ENCODE peak calls at places on chromosomes 3 and 15, in four cellular contexts. D, X, P and G are unnamed samples.

GRCh38 chr15:92277776-92278175 is 115.9 kb upstream of the ST8SIA2 start:
- DNase-seq in D (no peak), X (no peak), P (no peak), G (no peak)

GRCh38 chr15:70545526-70545925 is 217.8 kb downstream of the UACA start:
- DNase-seq in D (no peak), X (no peak), P (no peak), G (no peak)

GRCh38 chr15:66294157-66294931 is 976 bp downstream of the DIS3L start:
- DNase-seq in D (no peak), X (peak), P (peak), G (no peak)

GRCh38 chr15:101490922-101491738 is 1.6 kb upstream of the PCSK6 start:
- DNase-seq in D (no peak), X (no peak), P (no peak), G (no peak)

GRCh38 chr3:133490468-133491351 is 82.8 kb upstream of the CDV3 start:
- DNase-seq in D (no peak), X (no peak), P (peak), G (no peak)

GRCh38 chr15:48520376-48521155 is 124.9 kb downstream of the FBN1 start:
- DNase-seq in D (no peak), X (no peak), P (no peak), G (no peak)

GRCh38 chr3:161208931-161209330 is 12.2 kb upstream of the NMD3 start:
- DNase-seq in D (peak), X (no peak), P (no peak), G (no peak)

GRCh38 chr15:80921736-80922135 is 67.9 kb downstream of the MESD start:
- DNase-seq in D (no peak), X (no peak), P (no peak), G (no peak)

GRCh38 chr3:67526246-67526645 is 128.2 kb downstream of the SUCLG2 start:
- DNase-seq in D (no peak), X (peak), P (no peak), G (peak)

GRCh38 chr3:10753964-10754363 is 62.1 kb upstream of the SLC6A11 start:
- DNase-seq in D (peak), X (peak), P (peak), G (no peak)

GRCh38 chr3:59374812-59375211 is 325.0 kb upstream of the CFAP20DC start:
- DNase-seq in D (no peak), X (no peak), P (peak), G (no peak)

GRCh38 chr15:85865070-85865684 is 70.5 kb upstream of the KLHL25 start:
- DNase-seq in D (peak), X (peak), P (peak), G (no peak)

GRCh38 chr3:97257942-97258341 is 443.5 kb downstream of the EPHA6 start:
- DNase-seq in D (no peak), X (no peak), P (no peak), G (no peak)

GRCh38 chr3:42084593-42084992 is 6.6 kb upstream of the TRAK1 start:
- DNase-seq in D (no peak), X (no peak), P (no peak), G (no peak)

GRCh38 chr15:92653366-92653765 is 2.2 kb downstream of the FAM174B start:
- DNase-seq in D (no peak), X (no peak), P (no peak), G (no peak)

GRCh38 chr3:111373861-111374260 is 168.1 kb upstream of the CD96 start:
- DNase-seq in D (no peak), X (peak), P (no peak), G (peak)

GRCh38 chr15:77376770-77377169 is 43.1 kb downstream of the PEAK1 start:
- DNase-seq in D (no peak), X (no peak), P (no peak), G (no peak)

GRCh38 chr3:177516130-177517011 is 319.1 kb upstream of the TBL1XR1 start:
- DNase-seq in D (peak), X (peak), P (no peak), G (no peak)

GRCh38 chr3:88000853-88001252 is 58.0 kb downstream of the CGGBP1 start:
- DNase-seq in D (peak), X (no peak), P (no peak), G (no peak)

DNA sequence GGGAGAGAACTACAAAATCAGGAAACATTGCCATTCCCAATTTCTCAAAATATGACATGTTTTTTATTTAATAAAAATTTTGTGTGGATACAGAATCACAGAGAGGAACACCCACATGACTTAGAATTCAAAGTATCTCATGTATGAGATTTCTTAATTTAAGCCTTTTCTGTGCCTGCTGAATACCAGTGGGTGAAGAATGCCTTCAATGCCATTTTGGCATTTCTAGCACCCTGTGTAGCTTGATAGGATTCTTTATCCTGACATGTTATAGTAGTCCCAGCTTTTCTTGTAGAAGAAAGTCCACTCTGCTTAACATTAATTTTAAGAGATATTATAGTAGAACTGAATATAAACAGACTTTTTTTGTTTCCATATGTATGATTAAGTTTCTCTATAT is 3.1 kb upstream of the SLMAP start:
- DNase-seq in D (no peak), X (no peak), P (no peak), G (no peak)
- H3K27ac ChIP-seq in D (no peak), X (no peak), P (no peak), G (peak)

GRCh38 chr3:82000773-82001172 is 239.3 kb upstream of the GBE1 start:
- DNase-seq in D (no peak), X (no peak), P (no peak), G (no peak)

GRCh38 chr3:82001276-82001953 is 240.0 kb upstream of the GBE1 start:
- DNase-seq in D (no peak), X (no peak), P (no peak), G (no peak)

GRCh38 chr3:82000350-82000749 is 238.9 kb upstream of the GBE1 start:
- DNase-seq in D (no peak), X (no peak), P (no peak), G (no peak)

GRCh38 chr3:82005266-82005665 is 243.8 kb upstream of the GBE1 start:
- DNase-seq in D (no peak), X (no peak), P (no peak), G (no peak)

GRCh38 chr3:82002993-82003642 is 241.7 kb upstream of the GBE1 start:
- DNase-seq in D (no peak), X (no peak), P (no peak), G (no peak)
- H3K27ac ChIP-seq in D (no peak), X (no peak), P (no peak), G (no peak)

GRCh38 chr3:43346990-43347749 is 60.8 kb downstream of the SNRK start:
- DNase-seq in D (no peak), X (peak), P (peak), G (no peak)

GRCh38 chr3:43345246-43345645 is 58.9 kb downstream of the SNRK start:
- DNase-seq in D (no peak), X (no peak), P (no peak), G (no peak)

GRCh38 chr3:43347774-43348173 is 61.4 kb downstream of the SNRK start:
- DNase-seq in D (no peak), X (no peak), P (no peak), G (no peak)

GRCh38 chr3:43344520-43344919 is 58.2 kb downstream of the SNRK start:
- DNase-seq in D (no peak), X (no peak), P (no peak), G (no peak)

DNA sequence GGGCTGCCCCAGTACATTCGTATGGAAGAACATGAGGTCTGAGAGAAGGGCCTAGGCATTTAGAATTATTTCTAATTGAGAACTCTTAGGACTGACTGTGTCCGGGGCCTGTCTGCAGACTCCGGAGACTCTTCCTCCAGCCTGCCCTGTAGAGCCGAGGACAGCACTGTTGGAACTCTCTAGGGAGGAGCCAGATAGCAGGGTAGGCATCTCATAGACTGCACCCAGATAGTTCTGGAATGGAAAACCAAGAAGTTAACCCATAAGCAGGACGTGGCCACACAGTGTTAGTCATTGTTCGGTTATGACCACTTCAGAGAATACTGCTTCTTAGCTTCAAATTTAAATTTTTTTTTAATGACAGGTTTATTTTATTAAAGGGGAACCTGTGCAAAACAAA is 59.5 kb downstream of the SNRK start:
- DNase-seq in D (no peak), X (peak), P (no peak), G (no peak)
- H3K27ac ChIP-seq in D (no peak), X (no peak), P (peak), G (no peak)

GRCh38 chr15:82646250-82647044 is 716 bp downstream of the CPEB1 start:
- DNase-seq in D (no peak), X (no peak), P (no peak), G (no peak)

GRCh38 chr15:82647045-82647834 is at the start of gene CPEB1:
- DNase-seq in D (peak), X (peak), P (peak), G (no peak)

GRCh38 chr15:82649226-82649999 is 2.2 kb upstream of the CPEB1 start:
- DNase-seq in D (no peak), X (no peak), P (no peak), G (no peak)

GRCh38 chr15:82648257-82649103 is 1.3 kb upstream of the CPEB1 start:
- DNase-seq in D (peak), X (no peak), P (no peak), G (no peak)

GRCh38 chr15:82647835-82648256 is 683 bp upstream of the CPEB1 start:
- DNase-seq in D (no peak), X (no peak), P (peak), G (no peak)
- H3K27ac ChIP-seq in D (no peak), X (no peak), P (no peak), G (no peak)

GRCh38 chr15:78989701-78990248 is 44.9 kb upstream of the CTSH start:
- DNase-seq in D (no peak), X (no peak), P (no peak), G (no peak)
- H3K27ac ChIP-seq in D (no peak), X (peak), P (no peak), G (peak)